ENCODE peak calls at places on chromosomes 1 and 21, in ten cellular contexts. A is esophagus squamous epithelium; I is left ventricle myocardium inferior; P is body of pancreas; D is MM.1S; V is fibroblast of lung; T is NT2/D1; L is CD8-positive, alpha-beta memory T cell; W is right atrium auricular region; U is K562. F is an unnamed sample. For H3K27me3 and H3K9me3, the result is how much of the 10 kb centered on the place peaks cover.

GRCh38 chr21:44450999-44451398 is 4.3 kb upstream of the LRRC3 start:
- DNase-seq in L (no peak), W (no peak), P (no peak), V (no peak), D (no peak), I (no peak), T (no peak), A (no peak), U (no peak), F (no peak)

GRCh38 chr1:151511636-151512215 is 539 bp downstream of the CGN start:
- DNase-seq in T (no peak), D (peak), W (peak), L (peak), A (no peak), P (peak), U (no peak), I (no peak), V (no peak), F (peak)

GRCh38 chr1:22210636-22211035 is 67.7 kb upstream of the WNT4 start:
- DNase-seq in L (no peak), V (no peak), W (no peak), P (no peak), I (no peak), T (no peak), D (no peak), A (no peak), U (no peak), F (no peak)

GRCh38 chr1:23446644-23447310 is 22.2 kb upstream of the TCEA3 start:
- DNase-seq in I (no peak), D (no peak), W (no peak), U (no peak), A (no peak), P (no peak), T (no peak), L (no peak), V (no peak), F (no peak)

GRCh38 chr1:31715097-31715872 is 11.5 kb upstream of the COL16A1 start:
- DNase-seq in W (peak), P (peak), L (no peak), D (peak), A (no peak), V (peak), T (peak), U (peak), I (peak), F (peak)

GRCh38 chr21:33313183-33313582 is 11.6 kb upstream of the IFNAR1 start:
- DNase-seq in L (no peak), I (no peak), P (no peak), V (no peak), A (no peak), W (no peak), D (peak), T (no peak), U (no peak), F (no peak)

GRCh38 chr1:9651565-9652378 is at the start of gene PIK3CD:
- DNase-seq in D (no peak), V (peak), L (peak), T (no peak), U (peak), I (peak), A (no peak), P (no peak), W (no peak), F (peak)

GRCh38 chr1:94698759-94699502 is 121.2 kb upstream of the SLC44A3 start:
- DNase-seq in U (no peak), A (no peak), D (no peak), T (no peak), V (no peak), I (no peak), P (no peak), W (no peak), L (no peak), F (no peak)

GRCh38 chr1:90850925-90851710 is 134.0 kb upstream of the BARHL2 start:
- DNase-seq in V (peak), W (peak), A (no peak), L (peak), U (peak), T (peak), P (peak), D (peak), I (peak), F (peak)

GRCh38 chr21:45537111-45537745 is 5.0 kb downstream of the SLC19A1 start:
- DNase-seq in A (no peak), L (no peak), T (no peak), I (peak), P (no peak), D (no peak), U (no peak), W (no peak), V (no peak), F (no peak)

GRCh38 chr1:242784807-242785206 is 260.3 kb upstream of the PLD5 start:
- DNase-seq in L (no peak), I (no peak), A (no peak), P (no peak), T (no peak), D (no peak), V (no peak), U (no peak), W (no peak), F (peak)

GRCh38 chr1:98030483-98030882 is 109.6 kb upstream of the DPYD start:
- DNase-seq in W (no peak), I (no peak), D (no peak), L (no peak), A (no peak), T (no peak), V (peak), P (no peak), U (no peak), F (no peak)

GRCh38 chr1:15347182-15347581 is 62.5 kb upstream of the EFHD2 start:
- DNase-seq in D (no peak), T (no peak), P (no peak), L (peak), U (no peak), A (no peak), V (no peak), W (no peak), I (no peak), F (no peak)

GRCh38 chr1:227190321-227190720 is 128.0 kb downstream of the CDC42BPA start:
- DNase-seq in T (no peak), U (no peak), A (no peak), D (peak), I (no peak), V (peak), P (no peak), L (no peak), W (no peak), F (no peak)

GRCh38 chr1:24517898-24518297 is 15.3 kb downstream of the RCAN3 start:
- DNase-seq in T (no peak), U (no peak), L (no peak), P (no peak), W (no peak), D (no peak), I (no peak), A (no peak), V (no peak), F (no peak)

GRCh38 chr1:115412286-115412685 is 74.2 kb upstream of the NGF start:
- DNase-seq in U (no peak), P (no peak), D (no peak), A (no peak), I (no peak), L (no peak), W (no peak), T (no peak), V (no peak), F (no peak)

GRCh38 chr21:42781150-42781980 is 98.0 kb downstream of the WDR4 start:
- DNase-seq in W (no peak), V (no peak), A (no peak), D (no peak), P (peak), L (no peak), T (no peak), I (no peak), U (no peak), F (no peak)

GRCh38 chr1:57424231-57425027 is 569 bp upstream of the DAB1 start:
- DNase-seq in L (no peak), P (peak), I (peak), T (peak), D (no peak), A (no peak), W (no peak), U (peak), V (peak), F (peak)

GRCh38 chr1:153791856-153792253 is 16.6 kb downstream of the SLC27A3 start:
- DNase-seq in U (no peak), W (no peak), A (no peak), I (no peak), D (no peak), P (no peak), T (no peak), L (no peak), V (peak), F (peak)

DNA sequence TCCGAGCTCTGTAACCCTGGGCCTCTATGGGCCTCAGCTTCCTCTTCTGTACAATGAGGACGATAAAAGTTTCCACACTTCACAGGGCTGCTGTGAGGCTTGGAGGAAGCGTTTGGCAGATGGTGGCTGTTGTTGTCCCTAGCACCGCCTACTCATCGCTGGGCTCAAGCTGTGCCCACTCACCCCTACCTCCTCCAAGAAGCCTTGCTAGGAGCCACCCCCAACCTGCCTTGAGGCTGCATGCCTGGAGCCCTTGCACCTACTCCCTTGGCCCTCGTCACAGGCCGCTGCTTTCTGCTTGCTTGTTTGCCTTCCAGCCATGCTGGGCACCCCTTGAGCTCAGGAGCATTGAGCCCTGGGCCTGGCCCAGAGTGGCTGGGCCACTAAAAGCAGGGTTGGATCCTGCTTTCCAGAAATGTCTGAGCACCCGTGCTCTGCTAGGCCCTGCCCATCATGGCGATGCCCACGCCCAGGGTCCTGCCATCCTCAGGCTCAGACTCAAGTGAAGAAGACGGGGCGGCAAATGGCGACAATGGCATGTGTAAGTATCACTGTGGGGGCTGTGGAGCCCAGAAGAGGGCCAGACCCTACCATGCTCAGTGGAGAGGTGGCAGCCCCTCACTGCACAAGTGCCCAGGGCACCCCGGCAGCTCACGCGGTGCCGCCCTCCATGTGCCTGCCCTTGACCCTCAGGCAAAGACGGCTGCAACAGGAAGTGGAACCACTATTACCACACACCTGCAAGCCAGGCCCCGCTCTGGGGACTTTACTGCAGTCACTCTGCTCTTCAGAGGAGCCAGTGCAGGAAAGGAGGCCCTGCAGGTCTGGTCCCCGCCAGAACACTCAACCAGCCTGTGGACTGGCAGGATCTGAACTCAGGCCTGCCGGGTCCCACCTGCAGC is 9.5 kb downstream of the SH3BGRL3 start:
- DNase-seq in P (no peak), I (no peak), U (no peak), A (peak), T (no peak), W (no peak), V (no peak), D (no peak), L (no peak), F (no peak)
- H3K4me3 ChIP-seq in P (no peak), I (no peak), U (no peak), A (no peak), T (no peak), W (no peak), V (no peak), D (no peak), L (peak), F (no peak)

GRCh38 chr1:148160421-148161251 is 8.6 kb upstream of the NBPF11 start:
- DNase-seq in U (no peak), D (no peak), P (no peak), V (no peak), A (no peak), T (no peak), L (no peak), I (no peak), W (no peak), F (no peak)
- H3K27me3 ChIP-seq in U (under half), D (under half), P (under half), V (under half), A (half or more), T (under half), L (under half), I (under half), W (under half), F (under half)

GRCh38 chr1:228236744-228237143 is 28.9 kb downstream of the OBSCN start:
- DNase-seq in T (peak), L (no peak), W (no peak), D (no peak), P (peak), V (peak), U (peak), A (no peak), I (no peak), F (peak)
- H3K9me3 ChIP-seq in T (half or more), L (under half), W (under half), D (under half), P (under half), V (under half), U (under half), A (under half), I (under half), F (under half)

GRCh38 chr1:155640367-155640766 is 30.3 kb downstream of the MSTO1 start:
- DNase-seq in L (no peak), A (no peak), W (no peak), V (no peak), T (no peak), U (no peak), I (no peak), P (no peak), D (no peak), F (no peak)

DNA sequence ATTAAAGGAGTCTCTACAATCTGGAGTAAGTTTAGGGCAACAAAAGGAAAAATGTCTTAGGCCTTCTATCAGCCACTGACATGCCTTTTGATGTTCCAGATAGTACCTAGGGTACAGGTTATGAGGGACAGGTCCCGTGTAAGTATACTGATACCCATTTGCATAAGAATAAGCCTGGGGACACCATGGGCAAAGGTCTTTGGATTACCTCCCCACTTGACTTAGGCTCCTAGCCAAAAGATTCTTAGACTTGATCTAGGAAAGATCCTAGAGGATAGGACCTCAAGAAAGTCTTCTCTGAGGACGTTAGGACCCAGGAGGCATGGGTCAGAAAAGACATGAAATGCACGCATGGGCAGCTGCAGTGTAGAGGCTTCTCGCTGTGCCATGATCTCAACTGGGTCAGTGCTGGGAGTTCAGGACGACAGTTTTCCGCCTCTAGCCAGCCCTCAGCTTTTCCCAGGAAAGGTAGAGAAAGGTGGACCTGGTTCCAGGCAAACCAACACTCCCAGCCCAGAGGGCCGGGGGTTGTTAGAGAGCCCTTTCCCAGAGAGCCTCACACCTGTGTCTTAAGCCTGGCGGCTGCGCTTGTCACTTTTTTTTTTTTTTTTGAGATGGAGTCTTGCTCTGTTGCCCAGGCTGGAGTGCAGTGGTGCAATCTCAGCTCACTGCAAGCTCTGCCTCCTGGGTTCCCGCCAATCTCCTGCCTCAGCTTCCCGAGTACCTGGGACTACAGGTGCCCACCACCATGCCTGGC is 26.6 kb downstream of the MSTO1 start:
- DNase-seq in V (no peak), D (no peak), I (no peak), L (no peak), P (no peak), A (no peak), W (no peak), U (no peak), T (no peak), F (no peak)
- H3K4me3 ChIP-seq in V (no peak), D (no peak), I (peak), L (peak), P (no peak), A (no peak), W (no peak), U (no peak), T (no peak), F (no peak)

GRCh38 chr1:34167091-34167788 is 2.2 kb upstream of the CSMD2 start:
- DNase-seq in T (no peak), P (no peak), D (no peak), I (no peak), U (no peak), V (no peak), A (no peak), L (no peak), W (no peak), F (no peak)

GRCh38 chr1:34166191-34167090 is 1.4 kb upstream of the CSMD2 start:
- DNase-seq in P (no peak), L (no peak), A (no peak), T (peak), D (no peak), V (no peak), W (no peak), I (no peak), U (no peak), F (no peak)

GRCh38 chr1:34164510-34165381 is at the start of gene CSMD2:
- DNase-seq in U (no peak), D (no peak), A (no peak), L (no peak), V (peak), W (no peak), P (peak), I (peak), T (no peak), F (peak)

GRCh38 chr1:34163792-34164509 is 1.1 kb downstream of the CSMD2 start:
- DNase-seq in I (no peak), V (no peak), W (no peak), U (no peak), A (no peak), P (no peak), D (peak), T (no peak), L (no peak), F (no peak)

DNA sequence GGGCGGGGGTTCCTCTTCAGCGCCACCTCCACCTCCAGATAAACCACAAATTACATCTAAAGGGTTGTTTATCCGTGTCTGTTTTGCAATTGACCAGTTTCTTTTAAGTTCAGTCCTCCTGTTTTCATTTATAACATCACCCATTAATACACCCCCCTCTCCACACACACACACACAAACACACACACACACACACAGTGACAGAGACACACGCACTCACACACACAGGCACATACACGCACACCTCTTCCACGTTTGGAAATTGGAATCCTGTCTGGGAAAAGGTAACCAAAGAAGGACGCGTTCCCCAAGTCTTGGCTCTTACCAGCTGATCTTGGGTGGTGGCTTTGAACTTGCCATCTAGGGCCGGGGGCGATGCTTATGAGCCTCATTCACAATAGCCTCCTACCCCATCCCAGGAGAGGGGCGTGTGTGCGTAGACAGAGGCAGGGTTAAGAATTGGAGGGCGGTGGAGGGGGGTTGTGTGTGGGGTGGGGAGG is 442 bp upstream of the CSMD2 start:
- DNase-seq in U (no peak), I (no peak), P (no peak), L (no peak), W (no peak), T (no peak), D (no peak), V (no peak), A (no peak), F (no peak)
- H3K27me3 ChIP-seq in U (under half), I (half or more), P (under half), L (under half), W (under half), T (under half), D (half or more), V (under half), A (half or more), F (under half)